ENCODE peak calls at places on chromosomes 1 and 21, in four cellular contexts. S is WTC11, A is K562, Q is HepG2. M is an unnamed sample.

GRCh38 chr1:21381354-21381753 is 58.6 kb upstream of the NBPF3 start:
- DNase-seq in S (no peak), A (peak; percentile 30), Q (no peak), M (no peak)

GRCh38 chr1:204697893-204698292 is 12.4 kb upstream of the LRRN2 start:
- DNase-seq in S (no peak), A (no peak), Q (no peak), M (no peak)

GRCh38 chr1:220498188-220498587 is 29.7 kb upstream of the MARK1 start:
- DNase-seq in S (no peak), A (no peak), Q (no peak), M (no peak)

GRCh38 chr21:25362375-25363267 is 244.7 kb downstream of the MRPL39 start:
- DNase-seq in S (no peak), A (no peak), Q (no peak), M (no peak)

GRCh38 chr1:161068306-161069200 is 1.1 kb downstream of the ARHGAP30 start:
- DNase-seq in S (no peak), A (peak; percentile 62), Q (no peak), M (no peak)

GRCh38 chr1:109274533-109275476 is 8.1 kb downstream of the PSRC1 start:
- DNase-seq in S (no peak), A (peak; percentile 78), Q (peak; percentile 93), M (no peak)

GRCh38 chr1:223714849-223715709 is 2.7 kb downstream of the CAPN2 start:
- DNase-seq in S (no peak), A (peak; percentile 83), Q (no peak), M (peak; percentile 51)

GRCh38 chr1:220594356-220594755 is 66.4 kb downstream of the MARK1 start:
- DNase-seq in S (no peak), A (no peak), Q (no peak), M (no peak)

GRCh38 chr1:53134961-53135734 is 7.3 kb downstream of the SLC1A7 start:
- DNase-seq in S (no peak), A (peak; percentile 49), Q (no peak), M (no peak)

GRCh38 chr1:31792116-31792515 is 23.7 kb downstream of the SPOCD1 start:
- DNase-seq in S (peak; percentile 9), A (no peak), Q (no peak), M (no peak)

GRCh38 chr1:247613405-247613804 is 8.0 kb downstream of the OR2G3 start:
- DNase-seq in S (no peak), A (no peak), Q (no peak), M (no peak)

GRCh38 chr1:101105877-101106276 is 80.3 kb upstream of the DPH5 start:
- DNase-seq in S (no peak), A (no peak), Q (no peak), M (no peak)

GRCh38 chr1:210596641-210597040 is 267.9 kb downstream of the HHAT start:
- DNase-seq in S (no peak), A (no peak), Q (no peak), M (no peak)

GRCh38 chr1:109040627-109041613 is 982 bp downstream of the WDR47 start:
- DNase-seq in S (peak; percentile 39), A (peak; percentile 36), Q (no peak), M (peak; percentile 37)

GRCh38 chr1:169200319-169200718 is 93.8 kb downstream of the ATP1B1 start:
- DNase-seq in S (no peak), A (no peak), Q (no peak), M (no peak)

GRCh38 chr1:226886142-226886901 is 15.9 kb downstream of the PSEN2 start:
- DNase-seq in S (no peak), A (no peak), Q (no peak), M (no peak)

GRCh38 chr1:240526321-240526720 is 85.6 kb downstream of the GREM2 start:
- DNase-seq in S (peak; percentile 23), A (no peak), Q (no peak), M (peak; percentile 47)

GRCh38 chr1:112806090-112806642 is 91.0 kb upstream of the PPM1J start:
- DNase-seq in S (no peak), A (no peak), Q (peak; percentile 30), M (no peak)

GRCh38 chr1:112807999-112808398 is 92.9 kb upstream of the PPM1J start:
- DNase-seq in S (no peak), A (no peak), Q (no peak), M (no peak)

GRCh38 chr1:112807117-112807516 is 92.0 kb upstream of the PPM1J start:
- DNase-seq in S (peak; percentile 40), A (no peak), Q (no peak), M (no peak)

GRCh38 chr1:112805155-112805853 is 90.2 kb upstream of the PPM1J start:
- DNase-seq in S (no peak), A (no peak), Q (peak; percentile 6), M (no peak)

DNA sequence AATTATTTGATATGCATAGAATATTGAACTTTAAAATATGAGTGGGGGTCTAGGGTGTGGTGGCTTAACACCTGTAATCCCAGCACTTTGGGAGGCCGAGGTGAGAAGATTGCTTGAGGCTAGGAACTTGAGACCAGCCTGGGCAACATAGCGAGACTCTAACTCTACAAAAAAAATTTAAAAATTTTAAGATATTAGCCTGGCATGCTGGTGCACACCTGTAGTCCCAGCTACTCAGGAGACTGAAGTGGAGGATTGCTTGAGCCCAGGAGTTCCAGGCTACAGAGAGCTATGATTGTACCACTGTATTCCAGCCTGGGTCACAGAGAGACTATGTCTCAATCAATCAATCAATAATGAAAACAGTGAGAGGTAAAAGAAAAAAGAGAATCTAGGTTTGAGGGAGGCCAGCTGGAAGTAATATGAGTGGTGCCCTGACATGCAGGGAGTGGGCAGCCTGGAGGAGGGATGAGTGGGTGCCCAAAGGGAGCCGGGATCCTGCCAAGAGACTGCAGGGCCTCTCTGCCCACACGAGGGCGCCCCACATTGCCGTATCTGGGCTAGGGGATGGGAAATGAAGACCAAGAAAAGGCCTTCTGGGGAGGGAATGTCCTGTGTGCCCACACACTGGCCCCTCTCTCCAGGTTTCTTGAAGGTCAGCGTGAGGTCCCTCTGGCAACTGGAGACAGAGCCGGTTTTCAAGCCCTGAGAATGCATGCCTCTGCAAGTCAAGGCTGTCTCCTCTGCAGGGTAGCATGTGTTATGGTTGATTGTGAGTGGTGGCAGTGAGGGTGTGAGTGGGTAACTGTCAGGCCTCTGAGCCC is 93.9 kb upstream of the PPM1J start:
- DNase-seq in S (peak; percentile 91), A (peak; percentile 88), Q (peak; percentile 28), M (peak; percentile 87)
- TF ChIP-seq ELF4 in S (no peak), A (no peak), Q (no peak), M (no peak)

DNA sequence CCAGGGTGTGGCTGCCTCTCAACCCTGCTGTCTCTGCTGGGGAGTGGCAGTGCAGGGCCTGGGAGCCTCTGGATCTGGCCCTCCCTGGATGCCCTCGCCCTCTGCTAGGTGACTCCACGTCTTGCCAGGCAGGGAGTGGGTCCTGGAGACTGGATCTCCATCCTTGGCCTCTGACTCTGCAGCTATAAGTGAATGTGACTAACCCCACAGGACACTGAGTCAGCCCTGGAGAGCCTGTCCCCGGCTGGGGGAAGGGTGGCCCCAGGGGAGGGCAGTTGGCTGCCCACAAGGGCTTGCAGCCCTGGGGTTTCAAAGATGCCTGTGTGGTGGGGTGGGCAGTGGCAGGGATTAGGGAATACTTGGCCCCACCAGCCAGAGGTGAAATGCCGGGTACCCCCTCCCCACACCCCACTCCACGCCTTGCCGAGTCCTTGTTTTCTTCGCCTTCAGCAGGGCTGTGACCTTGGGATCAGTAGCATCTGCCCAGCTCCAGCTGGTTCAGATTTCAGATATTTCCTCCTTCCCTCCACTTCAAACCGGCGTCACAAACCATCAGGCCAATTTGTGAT is 1.9 kb upstream of the MYBPH start:
- DNase-seq in S (no peak), A (no peak), Q (no peak), M (no peak)
- TF ChIP-seq ELF4 in S (no peak), A (no peak), Q (no peak), M (no peak)

GRCh38 chr1:174296309-174296708 is 137.0 kb downstream of the RABGAP1L start:
- DNase-seq in S (no peak), A (no peak), Q (no peak), M (no peak)

GRCh38 chr1:174297351-174297750 is 138.0 kb downstream of the RABGAP1L start:
- DNase-seq in S (peak; percentile 44), A (no peak), Q (no peak), M (no peak)

GRCh38 chr1:174301295-174302077 is 142.2 kb downstream of the RABGAP1L start:
- DNase-seq in S (no peak), A (no peak), Q (no peak), M (no peak)
- TF ChIP-seq ELF4 in S (no peak), A (no peak), Q (no peak), M (no peak)

GRCh38 chr1:218464871-218465270 is 119.7 kb downstream of the TGFB2 start:
- DNase-seq in S (no peak), A (no peak), Q (no peak), M (no peak)
- TF ChIP-seq ELF4 in S (no peak), A (no peak), Q (no peak), M (no peak)

GRCh38 chr1:156384658-156385057 is 15.6 kb downstream of the RHBG start:
- DNase-seq in S (no peak), A (no peak), Q (no peak), M (no peak)

GRCh38 chr1:156385534-156386031 is 16.6 kb downstream of the RHBG start:
- DNase-seq in S (peak; percentile 81), A (peak; percentile 74), Q (peak; percentile 55), M (peak; percentile 86)

GRCh38 chr1:156384007-156384406 is 15.0 kb downstream of the RHBG start:
- DNase-seq in S (no peak), A (no peak), Q (no peak), M (no peak)

GRCh38 chr1:156382561-156382960 is 13.6 kb downstream of the RHBG start:
- DNase-seq in S (no peak), A (no peak), Q (no peak), M (no peak)

GRCh38 chr1:156383023-156383422 is 14.0 kb downstream of the RHBG start:
- DNase-seq in S (peak; percentile 92), A (peak; percentile 82), Q (peak; percentile 49), M (peak; percentile 92)
- TF ChIP-seq ELF4 in S (no peak), A (no peak), Q (no peak), M (no peak)

GRCh38 chr1:206472886-206473285 is 2.6 kb downstream of the IKBKE start:
- DNase-seq in S (no peak), A (no peak), Q (no peak), M (no peak)
- TF ChIP-seq ELF4 in S (no peak), A (no peak), Q (no peak), M (no peak)

GRCh38 chr1:164880199-164880598 is 321.2 kb downstream of the PBX1 start:
- DNase-seq in S (no peak), A (no peak), Q (no peak), M (no peak)
- TF ChIP-seq ELF4 in S (no peak), A (no peak), Q (no peak), M (no peak)